ENCODE peak calls at places on chromosomes 11 and 22, in nine cellular contexts. T is tibial nerve, G is testis, C is GM23248, U is IMR-90, J is cardiac muscle cell, N is body of pancreas, F is adrenal gland, Q is psoas muscle. A is an unnamed sample.

GRCh38 chr11:131300304-131300703 is 70.1 kb upstream of the NTM start:
- DNase-seq in C (peak; percentile 16), N (no peak), U (no peak), J (no peak), F (no peak), G (no peak), T (no peak), Q (no peak), A (no peak)

GRCh38 chr11:46378811-46379482 is 2.5 kb upstream of the MDK start:
- DNase-seq in U (no peak), F (no peak), Q (no peak), N (no peak), J (no peak), G (no peak), C (no peak), T (no peak), A (no peak)

GRCh38 chr11:97702948-97703347 is 1313.1 kb downstream of the JRKL start:
- DNase-seq in T (no peak), G (no peak), C (no peak), U (no peak), N (no peak), J (no peak), Q (no peak), F (no peak), A (no peak)

GRCh38 chr11:124200671-124201070 is 17.5 kb downstream of the OR10D3 start:
- DNase-seq in Q (no peak), N (no peak), T (no peak), C (no peak), G (no peak), J (no peak), U (no peak), F (no peak), A (no peak)

GRCh38 chr11:123822022-123822421 is 15.9 kb upstream of the OR6M1 start:
- DNase-seq in U (no peak), Q (no peak), F (no peak), T (no peak), N (peak; percentile 77), G (peak; percentile 17), J (no peak), C (no peak), A (no peak)

GRCh38 chr11:131855320-131855719 is 484.9 kb downstream of the NTM start:
- DNase-seq in F (no peak), Q (no peak), N (no peak), J (no peak), U (no peak), T (no peak), G (no peak), C (peak; percentile 12), A (no peak)

GRCh38 chr11:118450451-118450850 is 14.2 kb downstream of the KMT2A start:
- DNase-seq in F (no peak), Q (no peak), G (no peak), N (no peak), T (no peak), C (no peak), J (no peak), U (no peak), A (no peak)

GRCh38 chr22:19448739-19449421 is 1.4 kb upstream of the C22orf39 start:
- DNase-seq in N (no peak), C (no peak), Q (no peak), T (no peak), U (no peak), G (no peak), J (no peak), F (no peak), A (no peak)

GRCh38 chr11:115961168-115962003 is 457.2 kb upstream of the CADM1 start:
- DNase-seq in G (peak; percentile 60), C (no peak), Q (no peak), J (no peak), U (no peak), N (no peak), T (no peak), F (no peak), A (no peak)

GRCh38 chr11:26344647-26345046 is 12.7 kb downstream of the ANO3 start:
- DNase-seq in J (no peak), N (no peak), Q (no peak), F (no peak), G (no peak), C (peak; percentile 60), T (no peak), U (no peak), A (no peak)

GRCh38 chr22:31217890-31218287 is 5.8 kb downstream of the LIMK2 start:
- DNase-seq in Q (no peak), U (no peak), G (no peak), F (no peak), T (no peak), C (peak; percentile 10), J (no peak), N (no peak), A (no peak)
- H3K27ac ChIP-seq in Q (peak overlapping the region; percentile 56), U (no peak overlapping the region), G (peak overlapping the region; percentile 50), F (peak overlapping the region; percentile 69), T (peak overlapping the region; percentile 82), C (no peak overlapping the region), J (peak overlapping the region; percentile 19), N (peak overlapping the region; percentile 83), A (peak overlapping the region; percentile 64)

GRCh38 chr11:93715797-93716396 is 25.4 kb downstream of the TAF1D start:
- DNase-seq in T (no peak), N (no peak), C (no peak), Q (no peak), F (no peak), J (no peak), U (no peak), G (no peak), A (no peak)
- H3K36me3 ChIP-seq in T (peaks cover 68% of the 10 kb centered on the region), N (no peaks in the 10 kb centered on the region), C (peaks cover 13% of the 10 kb centered on the region), Q (peaks cover 31% of the 10 kb centered on the region), F (no peaks in the 10 kb centered on the region), J (peaks cover 6% of the 10 kb centered on the region), U (peaks cover 18% of the 10 kb centered on the region), G (no peaks in the 10 kb centered on the region), A (peaks cover 17% of the 10 kb centered on the region)

GRCh38 chr22:23565288-23565941 is 14.7 kb downstream of the IGLL1 start:
- DNase-seq in Q (no peak), F (no peak), J (peak; percentile 64), G (no peak), N (no peak), T (no peak), C (no peak), U (no peak), A (no peak)
- H3K4me3 ChIP-seq in Q (peak overlapping the region; percentile 55), F (no peak overlapping the region), J (peak overlapping the region; percentile 35), G (peak overlapping the region; percentile 63), N (no peak overlapping the region), T (peak overlapping the region; percentile 55), C (no peak overlapping the region), U (no peak overlapping the region), A (peak overlapping the region; percentile 50)

DNA sequence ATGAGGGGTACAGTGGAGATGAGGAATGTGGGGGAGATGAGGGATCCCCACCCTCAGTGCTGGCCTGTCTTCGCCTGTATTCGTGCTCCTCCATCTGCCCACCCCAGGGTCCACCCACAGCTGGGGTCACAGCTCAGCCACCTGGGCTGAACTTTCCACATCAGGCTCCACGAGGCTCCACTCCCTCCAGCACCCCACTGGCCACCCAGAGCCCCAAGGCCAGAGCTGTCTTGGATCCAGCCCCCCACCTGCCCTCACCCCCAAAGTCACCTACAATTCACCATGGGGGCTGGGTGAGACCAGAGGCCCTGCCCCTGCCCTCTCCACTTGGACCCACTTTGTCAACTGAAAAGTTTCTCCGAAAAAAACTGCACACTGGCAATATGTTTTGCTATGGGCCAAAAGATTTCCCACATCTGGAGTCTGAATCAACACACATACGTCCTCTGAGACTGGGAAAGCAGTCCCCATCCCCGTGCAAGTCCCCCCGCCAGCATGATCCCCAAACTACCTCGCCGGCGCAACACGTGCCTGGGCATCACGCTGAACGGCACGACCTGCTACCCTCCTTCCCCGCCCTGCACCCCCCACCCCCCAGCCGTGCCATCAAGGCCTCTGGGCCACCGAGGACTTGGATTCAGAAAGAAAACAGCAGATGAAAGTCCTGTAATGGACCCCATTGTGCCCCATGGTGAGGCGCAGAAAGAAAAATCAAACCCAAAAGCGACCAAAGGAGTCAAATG is 16.7 kb upstream of the GAL start:
- DNase-seq in T (no peak), N (no peak), C (no peak), Q (no peak), U (no peak), G (no peak), J (no peak), F (no peak), A (no peak)
- H3K27ac ChIP-seq in T (no peak overlapping the region), N (no peak overlapping the region), C (no peak overlapping the region), Q (no peak overlapping the region), U (no peak overlapping the region), G (no peak overlapping the region), J (no peak overlapping the region), F (no peak overlapping the region), A (no peak overlapping the region)

GRCh38 chr11:61448552-61448927 is 18.6 kb downstream of the SDHAF2 start:
- DNase-seq in T (no peak), N (no peak), F (no peak), Q (no peak), J (peak; percentile 62), U (no peak), G (no peak), C (no peak), A (no peak)
- H3K36me3 ChIP-seq in T (peaks cover 88% of the 10 kb centered on the region), N (peaks cover 14% of the 10 kb centered on the region), F (no peaks in the 10 kb centered on the region), Q (peaks cover 64% of the 10 kb centered on the region), J (peaks cover 6% of the 10 kb centered on the region), U (peaks cover 42% of the 10 kb centered on the region), G (no peaks in the 10 kb centered on the region), C (peaks cover 14% of the 10 kb centered on the region), A (peaks cover 15% of the 10 kb centered on the region)

DNA sequence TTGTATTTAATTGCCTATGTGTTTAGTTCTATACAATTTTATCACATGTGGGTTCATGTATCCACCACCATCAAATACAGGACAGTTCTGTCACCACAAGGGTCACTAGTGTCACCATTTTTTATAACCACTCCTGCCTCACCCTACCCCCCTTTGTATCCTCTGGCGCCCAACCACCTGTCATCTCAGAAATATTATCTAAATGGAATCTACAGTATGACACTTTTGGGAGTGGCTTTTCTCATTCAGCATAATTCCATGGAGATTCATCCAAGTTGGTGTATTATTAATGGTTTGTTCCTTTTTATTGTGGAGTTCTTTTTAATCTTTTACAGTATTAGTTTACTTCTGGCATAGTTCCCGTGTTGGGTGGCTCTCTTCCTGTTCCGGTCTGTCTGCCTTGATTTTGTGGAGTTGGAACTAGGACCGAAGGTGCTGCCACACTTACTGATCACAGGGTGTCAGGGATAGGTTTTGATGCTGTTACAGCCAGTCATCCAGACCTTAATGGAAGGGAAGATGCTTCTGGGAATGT is 58.5 kb downstream of the TNRC6B start:
- DNase-seq in G (no peak), Q (no peak), U (no peak), N (no peak), F (no peak), C (no peak), T (no peak), J (no peak), A (no peak)
- H3K4me3 ChIP-seq in G (no peak overlapping the region), Q (no peak overlapping the region), U (no peak overlapping the region), N (no peak overlapping the region), F (no peak overlapping the region), C (no peak overlapping the region), T (no peak overlapping the region), J (no peak overlapping the region), A (no peak overlapping the region)

A was measured in right atrium auricular region.